ENCODE peak calls at places on chromosomes 13 and 19, in five cellular contexts. H is NCI-H82; O is hepatic stellate cell; K is naive thymus-derived CD8-positive, alpha-beta T cell; Z is T-helper 9 cell. M is an unnamed sample.

GRCh38 chr19:31349160-31349881 is at the start of gene TSHZ3:
- DNase-seq in O (peak; percentile 66), K (no peak), H (peak; percentile 58), Z (no peak), M (no peak)

GRCh38 chr19:42113641-42114348 is 18.5 kb downstream of the POU2F2 start:
- DNase-seq in Z (no peak), K (no peak), O (peak; percentile 96), H (peak; percentile 99), M (no peak)

GRCh38 chr19:13299838-13300237 is 149.6 kb downstream of the IER2 start:
- DNase-seq in Z (no peak), O (no peak), K (no peak), H (peak; percentile 42), M (no peak)

GRCh38 chr19:3123088-3123721 is 12.6 kb upstream of the GNA15 start:
- DNase-seq in Z (no peak), K (no peak), H (no peak), O (no peak), M (no peak)

GRCh38 chr13:111621164-111621563 is 300.7 kb downstream of the TEX29 start:
- DNase-seq in Z (no peak), H (no peak), K (no peak), O (no peak), M (no peak)

GRCh38 chr19:28971011-28971410 is 241.9 kb downstream of the UQCRFS1 start:
- DNase-seq in O (no peak), Z (no peak), K (no peak), H (no peak), M (no peak)

GRCh38 chr19:16262618-16263017 is 62.0 kb upstream of the KLF2 start:
- DNase-seq in K (no peak), H (no peak), O (no peak), Z (no peak), M (no peak)

GRCh38 chr13:100666124-100666523 is 8.5 kb downstream of the TMTC4 start:
- DNase-seq in Z (no peak), K (no peak), H (no peak), O (no peak), M (no peak)

GRCh38 chr13:111411186-111411858 is 90.9 kb downstream of the TEX29 start:
- DNase-seq in Z (no peak), K (no peak), H (no peak), O (no peak), M (no peak)

GRCh38 chr19:38714354-38714778 is 29.9 kb downstream of the CAPN12 start:
- DNase-seq in K (no peak), Z (no peak), H (no peak), O (no peak), M (no peak)

GRCh38 chr13:51613535-51613934 is 29.3 kb downstream of the WDFY2 start:
- DNase-seq in H (peak; percentile 26), O (no peak), K (no peak), Z (no peak), M (no peak)

GRCh38 chr13:106291006-106291405 is 244.5 kb downstream of the EFNB2 start:
- DNase-seq in Z (no peak), K (no peak), O (no peak), H (no peak), M (no peak)

GRCh38 chr13:43316997-43317396 is 293.6 kb downstream of the DNAJC15 start:
- DNase-seq in Z (no peak), O (no peak), H (peak; percentile 20), K (no peak), M (peak; percentile 56)

GRCh38 chr13:109760372-109760771 is 26.0 kb downstream of the IRS2 start:
- DNase-seq in H (no peak), Z (no peak), O (no peak), K (no peak), M (no peak)

GRCh38 chr13:42992585-42993122 is 613 bp upstream of the EPSTI1 start:
- DNase-seq in H (no peak), Z (no peak), O (no peak), K (no peak), M (no peak)

GRCh38 chr19:10518444-10519361 is 1.5 kb upstream of the S1PR5 start:
- DNase-seq in O (no peak), H (peak; percentile 11), Z (no peak), K (no peak), M (peak; percentile 18)

GRCh38 chr19:38386300-38386967 is 1.4 kb downstream of the GGN start:
- DNase-seq in H (no peak), K (no peak), O (no peak), Z (no peak), M (no peak)